ENCODE peak calls at places on chromosome 4, in six cellular contexts. One of them, this sample, is unnamed.

GRCh38 chr4:102869569-102870227 is 906 bp downstream of the CISD2 start:
- DNase-seq in Daoy: no peak
- DNase-seq in IMR-90: peak
- DNase-seq in activated T-helper 1 cell treated with Interleukin-2 at 50 U/mL for 16 hours: no peak
- DNase-seq in NCI-H2029 treated with DMSO at 0.1 percent for 48 hours: peak
- DNase-seq in pancreas: no peak
- DNase-seq in this sample: peak

GRCh38 chr4:4270529-4270928 is 19.4 kb downstream of the LYAR start:
- DNase-seq in Daoy: peak
- DNase-seq in IMR-90: no peak
- DNase-seq in activated T-helper 1 cell treated with Interleukin-2 at 50 U/mL for 16 hours: no peak
- DNase-seq in NCI-H2029 treated with DMSO at 0.1 percent for 48 hours: no peak
- DNase-seq in pancreas: no peak
- DNase-seq in this sample: no peak

GRCh38 chr4:89889289-89889688 is 5.4 kb upstream of the MMRN1 start:
- DNase-seq in Daoy: peak
- DNase-seq in IMR-90: no peak
- DNase-seq in activated T-helper 1 cell treated with Interleukin-2 at 50 U/mL for 16 hours: no peak
- DNase-seq in NCI-H2029 treated with DMSO at 0.1 percent for 48 hours: no peak
- DNase-seq in pancreas: no peak
- DNase-seq in this sample: no peak

GRCh38 chr4:37685726-37686372 is 327 bp downstream of the RELL1 start:
- DNase-seq in Daoy: no peak
- DNase-seq in IMR-90: peak
- DNase-seq in activated T-helper 1 cell treated with Interleukin-2 at 50 U/mL for 16 hours: peak
- DNase-seq in NCI-H2029 treated with DMSO at 0.1 percent for 48 hours: no peak
- DNase-seq in pancreas: no peak
- DNase-seq in this sample: no peak

GRCh38 chr4:158253350-158253980 is 43.2 kb downstream of the TMEM144 start:
- DNase-seq in Daoy: peak
- DNase-seq in IMR-90: peak
- DNase-seq in activated T-helper 1 cell treated with Interleukin-2 at 50 U/mL for 16 hours: no peak
- DNase-seq in NCI-H2029 treated with DMSO at 0.1 percent for 48 hours: peak
- DNase-seq in pancreas: no peak
- DNase-seq in this sample: peak

GRCh38 chr4:26185436-26185835 is 135.4 kb upstream of the RBPJ start:
- DNase-seq in Daoy: no peak
- DNase-seq in IMR-90: peak
- DNase-seq in activated T-helper 1 cell treated with Interleukin-2 at 50 U/mL for 16 hours: no peak
- DNase-seq in NCI-H2029 treated with DMSO at 0.1 percent for 48 hours: no peak
- DNase-seq in pancreas: no peak
- DNase-seq in this sample: no peak

GRCh38 chr4:188414441-188414840 is 275.2 kb downstream of the TRIML1 start:
- DNase-seq in Daoy: no peak
- DNase-seq in IMR-90: peak
- DNase-seq in activated T-helper 1 cell treated with Interleukin-2 at 50 U/mL for 16 hours: no peak
- DNase-seq in NCI-H2029 treated with DMSO at 0.1 percent for 48 hours: no peak
- DNase-seq in pancreas: no peak
- DNase-seq in this sample: no peak

GRCh38 chr4:183158062-183158461 is 59.0 kb downstream of the WWC2 start:
- DNase-seq in Daoy: no peak
- DNase-seq in IMR-90: peak
- DNase-seq in activated T-helper 1 cell treated with Interleukin-2 at 50 U/mL for 16 hours: no peak
- DNase-seq in NCI-H2029 treated with DMSO at 0.1 percent for 48 hours: no peak
- DNase-seq in pancreas: no peak
- DNase-seq in this sample: no peak

GRCh38 chr4:10151182-10151581 is 34.6 kb upstream of the WDR1 start:
- DNase-seq in Daoy: no peak
- DNase-seq in IMR-90: no peak
- DNase-seq in activated T-helper 1 cell treated with Interleukin-2 at 50 U/mL for 16 hours: no peak
- DNase-seq in NCI-H2029 treated with DMSO at 0.1 percent for 48 hours: no peak
- DNase-seq in pancreas: no peak
- DNase-seq in this sample: no peak

GRCh38 chr4:140343303-140343702 is 30.1 kb upstream of the SCOC start:
- DNase-seq in Daoy: peak
- DNase-seq in IMR-90: no peak
- DNase-seq in activated T-helper 1 cell treated with Interleukin-2 at 50 U/mL for 16 hours: no peak
- DNase-seq in NCI-H2029 treated with DMSO at 0.1 percent for 48 hours: no peak
- DNase-seq in pancreas: peak
- DNase-seq in this sample: no peak

GRCh38 chr4:82578935-82579334 is 17.1 kb upstream of the TMEM150C start:
- DNase-seq in Daoy: no peak
- DNase-seq in IMR-90: no peak
- DNase-seq in activated T-helper 1 cell treated with Interleukin-2 at 50 U/mL for 16 hours: no peak
- DNase-seq in NCI-H2029 treated with DMSO at 0.1 percent for 48 hours: no peak
- DNase-seq in pancreas: no peak
- DNase-seq in this sample: peak

GRCh38 chr4:174214102-174214878 is 69.2 kb downstream of the FBXO8 start:
- DNase-seq in Daoy: no peak
- DNase-seq in IMR-90: no peak
- DNase-seq in activated T-helper 1 cell treated with Interleukin-2 at 50 U/mL for 16 hours: no peak
- DNase-seq in NCI-H2029 treated with DMSO at 0.1 percent for 48 hours: no peak
- DNase-seq in pancreas: no peak
- DNase-seq in this sample: no peak

GRCh38 chr4:98851806-98852205 is 77.1 kb downstream of the EIF4E start:
- DNase-seq in Daoy: peak
- DNase-seq in IMR-90: peak
- DNase-seq in activated T-helper 1 cell treated with Interleukin-2 at 50 U/mL for 16 hours: no peak
- DNase-seq in NCI-H2029 treated with DMSO at 0.1 percent for 48 hours: no peak
- DNase-seq in pancreas: no peak
- DNase-seq in this sample: no peak

GRCh38 chr4:7171191-7171900 is 21.0 kb upstream of the SORCS2 start:
- DNase-seq in Daoy: no peak
- DNase-seq in IMR-90: no peak
- DNase-seq in activated T-helper 1 cell treated with Interleukin-2 at 50 U/mL for 16 hours: no peak
- DNase-seq in NCI-H2029 treated with DMSO at 0.1 percent for 48 hours: no peak
- DNase-seq in pancreas: no peak
- DNase-seq in this sample: no peak

GRCh38 chr4:25154594-25155265 is 5.5 kb downstream of the SEPSECS start:
- DNase-seq in Daoy: no peak
- DNase-seq in IMR-90: no peak
- DNase-seq in activated T-helper 1 cell treated with Interleukin-2 at 50 U/mL for 16 hours: no peak
- DNase-seq in NCI-H2029 treated with DMSO at 0.1 percent for 48 hours: peak
- DNase-seq in pancreas: no peak
- DNase-seq in this sample: no peak

GRCh38 chr4:55906999-55907398 is 41.7 kb upstream of the CEP135 start:
- DNase-seq in Daoy: peak
- DNase-seq in IMR-90: peak
- DNase-seq in activated T-helper 1 cell treated with Interleukin-2 at 50 U/mL for 16 hours: no peak
- DNase-seq in NCI-H2029 treated with DMSO at 0.1 percent for 48 hours: no peak
- DNase-seq in pancreas: no peak
- DNase-seq in this sample: no peak

GRCh38 chr4:48403358-48403757 is 62.0 kb downstream of the SLAIN2 start:
- DNase-seq in Daoy: no peak
- DNase-seq in IMR-90: no peak
- DNase-seq in activated T-helper 1 cell treated with Interleukin-2 at 50 U/mL for 16 hours: no peak
- DNase-seq in NCI-H2029 treated with DMSO at 0.1 percent for 48 hours: no peak
- DNase-seq in pancreas: no peak
- DNase-seq in this sample: no peak

GRCh38 chr4:52959545-52959944 is 97.4 kb downstream of the RASL11B start:
- DNase-seq in Daoy: no peak
- DNase-seq in IMR-90: peak
- DNase-seq in activated T-helper 1 cell treated with Interleukin-2 at 50 U/mL for 16 hours: no peak
- DNase-seq in NCI-H2029 treated with DMSO at 0.1 percent for 48 hours: no peak
- DNase-seq in pancreas: no peak
- DNase-seq in this sample: no peak

GRCh38 chr4:139950568-139950967 is 203.4 kb downstream of the MAML3 start:
- DNase-seq in Daoy: peak
- DNase-seq in IMR-90: no peak
- DNase-seq in activated T-helper 1 cell treated with Interleukin-2 at 50 U/mL for 16 hours: no peak
- DNase-seq in NCI-H2029 treated with DMSO at 0.1 percent for 48 hours: no peak
- DNase-seq in pancreas: no peak
- DNase-seq in this sample: no peak

GRCh38 chr4:38179690-38180299 is 219.6 kb downstream of the PTTG2 start:
- DNase-seq in Daoy: peak
- DNase-seq in IMR-90: peak
- DNase-seq in activated T-helper 1 cell treated with Interleukin-2 at 50 U/mL for 16 hours: peak
- DNase-seq in NCI-H2029 treated with DMSO at 0.1 percent for 48 hours: peak
- DNase-seq in pancreas: peak
- DNase-seq in this sample: peak

GRCh38 chr4:153497091-153497531 is 31.0 kb downstream of the TMEM131L start:
- DNase-seq in Daoy: peak
- DNase-seq in IMR-90: peak
- DNase-seq in activated T-helper 1 cell treated with Interleukin-2 at 50 U/mL for 16 hours: no peak
- DNase-seq in NCI-H2029 treated with DMSO at 0.1 percent for 48 hours: no peak
- DNase-seq in pancreas: no peak
- DNase-seq in this sample: no peak

GRCh38 chr4:86838141-86838540 is 11.0 kb downstream of the SLC10A6 start:
- DNase-seq in Daoy: no peak
- DNase-seq in IMR-90: no peak
- DNase-seq in activated T-helper 1 cell treated with Interleukin-2 at 50 U/mL for 16 hours: no peak
- DNase-seq in NCI-H2029 treated with DMSO at 0.1 percent for 48 hours: peak
- DNase-seq in pancreas: no peak
- DNase-seq in this sample: no peak

GRCh38 chr4:137474711-137475301 is 57.5 kb downstream of the PCDH18 start:
- DNase-seq in Daoy: no peak
- DNase-seq in IMR-90: peak
- DNase-seq in activated T-helper 1 cell treated with Interleukin-2 at 50 U/mL for 16 hours: no peak
- DNase-seq in NCI-H2029 treated with DMSO at 0.1 percent for 48 hours: no peak
- DNase-seq in pancreas: no peak
- DNase-seq in this sample: no peak

GRCh38 chr4:39043058-39043696 is 11.0 kb upstream of the TMEM156 start:
- DNase-seq in Daoy: peak
- DNase-seq in IMR-90: peak
- DNase-seq in activated T-helper 1 cell treated with Interleukin-2 at 50 U/mL for 16 hours: no peak
- DNase-seq in NCI-H2029 treated with DMSO at 0.1 percent for 48 hours: no peak
- DNase-seq in pancreas: no peak
- DNase-seq in this sample: no peak